ENCODE peak calls at places on chromosomes 3 and 15, in four cellular contexts. K is CD4-positive, alpha-beta T cell; Y is astrocyte; O is A549. C is an unnamed sample.

GRCh38 chr15:32959077-32959476 is 235.4 kb downstream of the FMN1 start:
- DNase-seq in Y (peak), K (no peak), O (no peak), C (no peak)

GRCh38 chr15:63401078-63401477 is 19.4 kb upstream of the CA12 start:
- DNase-seq in O (no peak), K (no peak), Y (peak), C (no peak)

GRCh38 chr3:100779475-100779874 is 70.2 kb downstream of the TFG start:
- DNase-seq in O (no peak), Y (no peak), K (no peak), C (no peak)

GRCh38 chr3:69998759-69999158 is 774 bp upstream of the SAMMSON start:
- DNase-seq in O (no peak), K (no peak), Y (no peak), C (no peak)

GRCh38 chr3:16247282-16248058 is 17.3 kb downstream of the DPH3 start:
- DNase-seq in Y (peak), K (peak), O (peak), C (peak)

GRCh38 chr15:64895285-64896065 is 16.2 kb upstream of the ANKDD1A start:
- DNase-seq in K (peak), O (no peak), Y (no peak), C (peak)

GRCh38 chr15:74838746-74839525 is 4.0 kb downstream of the ULK3 start:
- DNase-seq in K (no peak), Y (no peak), O (no peak), C (no peak)

GRCh38 chr3:81816473-81817260 is 55.2 kb upstream of the GBE1 start:
- DNase-seq in K (no peak), Y (peak), O (no peak), C (no peak)

GRCh38 chr3:25592510-25592968 is 72.2 kb downstream of the TOP2B start:
- DNase-seq in K (no peak), O (peak), Y (peak), C (no peak)

GRCh38 chr15:101500865-101501551 is 11.5 kb upstream of the PCSK6 start:
- DNase-seq in K (no peak), Y (no peak), O (no peak), C (no peak)

GRCh38 chr15:66570842-66571241 is 5.0 kb upstream of the LCTL start:
- DNase-seq in Y (no peak), K (no peak), O (no peak), C (no peak)

GRCh38 chr3:11238057-11238456 is 34.1 kb upstream of the ATG7 start:
- DNase-seq in Y (peak), K (no peak), O (no peak), C (no peak)

GRCh38 chr3:138132239-138132638 is at the start of gene A4GNT:
- DNase-seq in O (no peak), Y (no peak), K (no peak), C (no peak)

GRCh38 chr3:192433704-192434103 is 293.6 kb downstream of the FGF12 start:
- DNase-seq in O (peak), Y (no peak), K (no peak), C (no peak)

GRCh38 chr3:73586628-73587027 is 38.1 kb downstream of the PDZRN3 start:
- DNase-seq in K (no peak), O (no peak), Y (no peak), C (no peak)

GRCh38 chr3:13277860-13278531 is 142.1 kb downstream of the NUP210 start:
- DNase-seq in O (no peak), K (no peak), Y (peak), C (no peak)

DNA sequence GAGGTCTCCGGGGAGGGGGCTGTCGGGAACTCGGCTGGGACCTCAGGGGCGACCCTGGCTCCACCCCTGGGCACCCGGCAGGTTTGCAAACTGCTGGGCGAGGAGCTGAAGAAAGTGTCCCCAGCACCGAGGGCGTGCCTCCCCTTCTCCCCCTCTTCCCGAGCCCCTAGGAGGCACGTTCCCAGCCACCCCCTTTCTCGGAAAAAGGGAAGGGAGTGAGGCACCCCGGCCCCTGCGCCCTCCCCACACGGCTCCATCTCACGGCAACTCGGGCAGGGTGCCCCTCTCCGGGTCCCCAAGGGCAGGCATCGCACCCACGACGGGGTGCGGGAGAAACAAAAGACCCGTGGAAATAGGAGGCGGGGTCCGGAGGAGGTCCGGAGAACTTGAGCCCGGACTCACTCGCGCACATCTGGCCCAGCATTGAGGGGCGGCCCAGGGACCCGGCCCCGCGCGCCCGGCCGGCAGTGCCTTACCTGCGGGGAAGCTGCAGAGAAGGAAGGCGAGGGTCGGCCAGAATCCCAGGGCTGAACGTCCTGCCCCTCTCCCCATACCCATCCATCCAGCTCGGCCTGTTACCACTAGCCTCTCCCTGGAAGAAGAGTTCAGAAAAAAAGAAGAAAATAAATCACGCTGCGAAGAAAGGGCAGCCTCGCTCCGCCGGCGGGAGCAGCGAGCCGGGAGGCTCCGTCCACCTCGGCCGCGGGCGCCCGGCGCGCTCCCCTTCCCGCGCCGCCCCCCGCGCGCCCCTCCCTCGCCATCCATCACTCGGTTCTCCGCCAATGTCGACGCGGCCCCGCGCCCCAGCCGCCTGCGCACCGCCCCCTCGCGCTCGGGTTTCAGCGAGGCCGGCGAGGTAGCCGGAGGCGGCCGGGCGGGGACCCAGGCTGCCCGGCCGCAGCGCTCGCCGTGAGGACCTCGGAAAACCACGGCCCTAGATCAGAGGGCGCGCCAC is 16.3 kb downstream of the RGMA start:
- DNase-seq in O (peak), K (no peak), Y (peak), C (no peak)
- TF ChIP-seq CTCF in O (no peak), K (no peak), Y (no peak), C (no peak)

DNA sequence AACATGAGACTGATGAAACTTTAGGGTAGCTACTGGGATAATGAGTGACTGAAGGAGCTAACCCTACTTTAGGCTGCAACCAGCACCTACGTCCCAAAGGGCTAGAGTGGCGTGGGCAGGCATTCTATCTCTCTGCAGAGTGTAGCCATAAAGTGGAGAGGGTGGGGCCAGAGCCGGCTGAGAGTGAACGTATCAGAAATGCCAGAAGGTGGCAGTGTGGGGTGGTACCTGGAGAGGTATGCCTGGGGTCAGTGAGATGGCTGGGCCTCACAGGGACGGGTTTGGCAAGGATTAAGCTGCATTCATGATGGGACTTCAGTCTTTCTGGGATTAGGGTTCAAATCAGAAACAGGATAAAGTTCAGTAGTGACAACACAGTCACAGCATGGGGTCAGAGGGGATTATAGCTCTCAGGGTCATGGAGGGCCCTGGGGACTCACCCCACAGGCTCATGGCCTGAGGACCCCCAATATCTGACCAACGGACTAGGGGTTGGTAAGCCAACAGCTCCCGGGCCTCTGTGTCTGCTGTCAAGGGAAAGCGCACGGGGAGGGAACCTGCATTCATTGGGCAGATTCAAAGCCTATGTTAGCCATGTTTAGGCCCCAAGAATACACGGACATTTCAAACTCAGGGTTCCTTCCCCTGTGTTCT is 86.5 kb upstream of the FOXB1 start:
- DNase-seq in Y (peak), K (peak), O (peak), C (no peak)
- TF ChIP-seq CTCF in Y (peak), K (peak), O (peak), C (peak)

DNA sequence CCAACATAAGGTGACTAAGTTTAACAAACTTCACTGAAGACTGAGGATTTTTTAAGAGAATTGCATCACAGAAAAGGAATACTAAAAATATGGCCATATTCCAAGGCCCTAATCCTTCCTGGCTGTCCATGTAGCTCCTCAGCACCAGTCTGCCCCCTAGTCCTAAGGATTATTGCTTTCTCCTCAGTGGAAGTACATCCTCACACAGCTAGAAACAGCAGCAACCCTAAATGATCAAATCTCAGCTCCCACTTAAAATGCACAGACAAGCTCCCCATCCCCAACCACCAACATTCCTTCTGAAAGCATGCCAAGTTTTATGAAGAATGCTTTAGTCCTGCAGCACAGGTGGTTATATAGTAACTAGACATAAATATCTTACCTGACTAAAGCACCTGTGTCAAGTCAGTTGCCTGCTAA is 14.7 kb downstream of the ST3GAL6 start:
- DNase-seq in K (no peak), O (no peak), Y (peak), C (no peak)
- TF ChIP-seq CTCF in K (no peak), O (no peak), Y (no peak), C (no peak)

DNA sequence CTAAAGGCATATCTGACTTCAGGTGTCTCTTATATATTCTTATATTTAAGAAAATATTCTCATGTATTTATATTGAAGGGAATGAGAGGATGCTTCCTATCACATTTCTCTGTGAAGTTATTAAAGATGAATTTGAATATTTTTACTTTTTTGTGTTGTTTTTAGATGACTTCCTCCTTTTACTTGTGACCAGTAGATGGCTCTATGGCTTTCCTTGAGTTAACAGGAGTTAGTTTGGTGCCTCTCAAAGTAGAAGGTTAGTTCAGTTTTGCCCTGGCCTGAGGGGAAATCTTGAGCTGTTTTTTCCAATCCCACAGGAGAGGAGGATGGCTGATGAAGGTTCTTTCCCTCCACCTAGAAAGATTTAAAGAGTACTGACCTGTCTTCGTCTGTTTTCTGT is 80.7 kb downstream of the SQOR start:
- DNase-seq in K (no peak), Y (no peak), O (no peak), C (no peak)
- TF ChIP-seq CTCF in K (peak), Y (no peak), O (peak), C (no peak)

DNA sequence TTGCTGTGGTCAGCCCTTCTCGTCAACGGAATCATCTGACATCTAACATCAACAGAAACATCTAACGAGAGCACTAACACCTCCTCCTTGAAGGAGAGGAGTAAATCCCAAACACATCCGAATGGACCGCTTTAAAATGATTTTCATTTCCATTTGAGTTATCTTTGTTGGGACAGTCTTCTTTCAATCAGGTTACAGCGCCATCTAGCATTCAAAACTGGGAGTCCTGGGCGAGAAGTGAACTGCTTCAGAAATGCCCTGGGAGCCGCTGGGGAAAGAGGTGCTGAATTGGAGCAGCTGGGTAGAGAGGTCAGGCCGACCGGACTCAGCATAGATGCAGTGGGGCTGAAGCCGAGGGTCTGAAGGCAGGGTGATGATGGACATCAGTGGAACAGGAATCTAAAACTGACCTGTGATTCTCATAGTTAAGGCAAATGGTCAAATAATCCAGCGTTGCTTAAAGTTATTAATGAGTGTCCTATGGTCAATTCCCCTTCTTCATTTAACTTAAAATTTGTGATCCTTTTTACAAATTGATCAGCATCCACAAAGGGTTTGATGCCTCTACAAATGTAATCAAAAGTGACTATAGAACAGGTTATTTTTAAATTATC is 170.0 kb upstream of the NDN start:
- DNase-seq in K (no peak), Y (no peak), O (peak), C (no peak)
- TF ChIP-seq CTCF in K (no peak), Y (peak), O (peak), C (no peak)

DNA sequence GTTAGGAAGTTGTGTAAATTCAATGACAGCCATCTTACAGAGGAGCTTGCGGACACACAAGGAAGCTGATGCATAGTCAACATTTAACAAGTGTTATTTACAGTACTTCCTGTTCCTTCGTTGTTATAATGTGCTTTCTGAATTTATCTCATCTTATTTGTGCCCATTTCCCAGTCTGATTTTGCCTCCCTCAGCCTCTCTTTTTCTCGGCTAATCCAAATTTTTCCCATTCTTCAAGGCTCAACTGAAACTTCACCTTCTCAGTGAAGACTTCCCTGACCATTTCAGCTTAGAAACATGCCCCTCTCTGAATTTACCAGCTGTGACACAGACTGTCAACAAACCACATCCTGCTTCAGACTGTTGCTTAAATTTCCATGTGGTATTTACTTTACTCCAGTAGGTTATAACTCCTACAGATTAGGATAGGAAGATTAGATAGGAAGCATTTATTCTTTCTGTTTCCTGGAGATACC is 55.7 kb upstream of the CP start:
- DNase-seq in Y (peak), O (peak), K (no peak), C (no peak)
- TF ChIP-seq CTCF in Y (no peak), O (no peak), K (no peak), C (no peak)

DNA sequence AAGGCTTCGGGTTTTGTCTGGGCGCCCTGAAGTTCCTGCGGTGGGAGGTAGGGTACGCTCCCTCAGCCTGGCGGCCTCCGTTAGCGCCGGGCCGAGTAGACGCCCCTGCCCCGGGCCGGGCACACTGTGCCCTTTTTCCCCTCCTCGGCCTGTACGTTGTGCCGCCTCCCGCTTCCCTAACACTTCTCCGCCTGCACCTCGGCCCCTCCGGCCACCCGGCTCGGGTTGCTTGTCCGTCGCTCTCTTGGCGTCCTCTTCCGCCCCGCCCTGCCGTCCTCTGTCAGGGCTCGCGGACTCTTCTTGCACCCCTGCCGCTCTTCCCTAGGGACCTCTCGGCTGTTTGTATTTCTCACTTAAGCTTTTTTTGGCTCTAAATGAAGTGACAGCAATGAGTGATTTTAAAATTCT is 384 bp downstream of the KNL1 start:
- DNase-seq in Y (peak), O (peak), K (no peak), C (peak)
- TF ChIP-seq CTCF in Y (no peak), O (no peak), K (no peak), C (no peak)

GRCh38 chr3:156379327-156379726 is 175.6 kb downstream of the SSR3 start:
- DNase-seq in K (no peak), O (no peak), Y (no peak), C (no peak)
- TF ChIP-seq CTCF in K (no peak), O (no peak), Y (no peak), C (no peak)

C was measured in CD14-positive monocyte.